ENCODE peak calls at places on chromosomes 3 and 15, in nine cellular contexts. D is heart left ventricle; Q is caudate nucleus; L is astrocyte of the cerebellum; W is sciatic nerve; V is cardiac septum; S is activated CD4-positive, alpha-beta T cell treated with anti-CD3 and anti-CD28 coated beads, Interleukin-2, amount 50 U/mL, for 1 hour; E is hypothalamus; B is activated T-helper 1 cell treated with anti-CD3 and anti-CD28 coated beads, Interleukin-2, amount 50 U/mL, for 16 hours. C is an unnamed sample.

GRCh38 chr15:30923429-30923828 is 19.7 kb downstream of the FAN1 start:
- DNase-seq in D (no peak), Q (peak), L (no peak), W (no peak), V (no peak), S (no peak), E (peak), B (no peak), C (peak)

GRCh38 chr3:113084777-113085176 is 94.0 kb downstream of the GTPBP8 start:
- DNase-seq in D (no peak), Q (no peak), L (peak), W (peak), V (no peak), S (no peak), E (no peak), B (no peak), C (no peak)

GRCh38 chr3:119861681-119862080 is 79.8 kb downstream of the NR1I2 start:
- DNase-seq in D (no peak), Q (no peak), L (no peak), W (no peak), V (no peak), S (no peak), E (no peak), B (no peak), C (no peak)

GRCh38 chr3:101142160-101142559 is 148.9 kb upstream of the ABI3BP start:
- DNase-seq in D (no peak), Q (no peak), L (no peak), W (no peak), V (no peak), S (no peak), E (no peak), B (no peak), C (no peak)

GRCh38 chr3:138944136-138944658 is 2.7 kb downstream of the FOXL2 start:
- DNase-seq in D (no peak), Q (no peak), L (no peak), W (no peak), V (no peak), S (no peak), E (no peak), B (no peak), C (no peak)

GRCh38 chr3:172305552-172305951 is 142.7 kb downstream of the GHSR start:
- DNase-seq in D (no peak), Q (no peak), L (no peak), W (no peak), V (no peak), S (no peak), E (no peak), B (no peak), C (no peak)

GRCh38 chr15:79028411-79028964 is 62.1 kb downstream of the RASGRF1 start:
- DNase-seq in D (no peak), Q (peak), L (no peak), W (peak), V (no peak), S (no peak), E (peak), B (no peak), C (peak)

GRCh38 chr3:70716832-70717231 is 404.4 kb upstream of the MDFIC2 start:
- DNase-seq in D (no peak), Q (no peak), L (peak), W (no peak), V (no peak), S (no peak), E (no peak), B (no peak), C (peak)

GRCh38 chr3:52031896-52032295 is 24.5 kb downstream of the DUSP7 start:
- DNase-seq in D (no peak), Q (no peak), L (no peak), W (no peak), V (no peak), S (no peak), E (no peak), B (no peak), C (no peak)

GRCh38 chr15:40248006-40248783 is 9.3 kb downstream of the PAK6 start:
- DNase-seq in D (no peak), Q (no peak), L (no peak), W (peak), V (peak), S (no peak), E (no peak), B (no peak), C (no peak)

GRCh38 chr3:105860649-105861048 is 8.2 kb downstream of the CBLB start:
- DNase-seq in D (no peak), Q (no peak), L (no peak), W (no peak), V (no peak), S (no peak), E (no peak), B (no peak), C (no peak)

GRCh38 chr3:149004622-149005021 is 13.3 kb downstream of the GYG1 start:
- DNase-seq in D (no peak), Q (no peak), L (no peak), W (no peak), V (no peak), S (no peak), E (peak), B (no peak), C (peak)

C was measured in midbrain.